ENCODE peak calls at places on chromosomes 11 and 22, in eight cellular contexts. X is kidney, Q is heart right ventricle, S is Panc1, R is tibial artery, M is stomach, V is brain microvascular endothelial cell, O is fibroblast of lung. L is an unnamed sample. For H3K36me3, the result is how much of the 10 kb centered on the place peaks cover.

GRCh38 chr22:23110922-23111527 is 30.8 kb downstream of the RSPH14 start:
- DNase-seq in X (no peak), Q (no peak), S (no peak), R (no peak), M (no peak), V (no peak), O (no peak), L (no peak)

GRCh38 chr22:17400305-17400704 is 31.0 kb downstream of the CECR2 start:
- DNase-seq in X (no peak), Q (no peak), S (no peak), R (no peak), M (no peak), V (no peak), O (no peak), L (no peak)

GRCh38 chr22:49983148-49984042 is 22.8 kb downstream of the PIM3 start:
- DNase-seq in X (peak), Q (no peak), S (no peak), R (peak), M (no peak), V (no peak), O (no peak), L (peak)

GRCh38 chr11:496834-497564 is 10.0 kb downstream of the RNH1 start:
- DNase-seq in X (no peak), Q (no peak), S (no peak), R (no peak), M (no peak), V (no peak), O (no peak), L (no peak)

GRCh38 chr22:28891156-28891733 is 7.9 kb downstream of the ZNRF3 start:
- DNase-seq in X (no peak), Q (no peak), S (no peak), R (peak), M (no peak), V (no peak), O (no peak), L (no peak)

GRCh38 chr11:131675489-131675888 is 305.1 kb downstream of the NTM start:
- DNase-seq in X (no peak), Q (no peak), S (no peak), R (peak), M (no peak), V (peak), O (no peak), L (no peak)

GRCh38 chr11:79896258-79896657 is 455.4 kb upstream of the TENM4 start:
- DNase-seq in X (no peak), Q (no peak), S (no peak), R (no peak), M (no peak), V (no peak), O (peak), L (no peak)

GRCh38 chr11:132022718-132023117 is 652.3 kb downstream of the NTM start:
- DNase-seq in X (no peak), Q (no peak), S (no peak), R (no peak), M (no peak), V (no peak), O (peak), L (no peak)

GRCh38 chr22:35805466-35805865 is 87.8 kb downstream of the APOL5 start:
- DNase-seq in X (no peak), Q (no peak), S (no peak), R (no peak), M (no peak), V (no peak), O (peak), L (no peak)

GRCh38 chr11:73323464-73323863 is 15.4 kb downstream of the ARHGEF17 start:
- DNase-seq in X (peak), Q (peak), S (no peak), R (peak), M (peak), V (peak), O (peak), L (peak)

GRCh38 chr11:15378941-15379340 is 264.2 kb downstream of the INSC start:
- DNase-seq in X (no peak), Q (no peak), S (no peak), R (no peak), M (no peak), V (no peak), O (no peak), L (no peak)

GRCh38 chr11:83206771-83207413 is 13.4 kb downstream of the ANKRD42 start:
- DNase-seq in X (no peak), Q (no peak), S (no peak), R (no peak), M (no peak), V (no peak), O (no peak), L (no peak)

GRCh38 chr11:70473873-70474690 is 75.8 kb downstream of the CTTN start:
- DNase-seq in X (peak), Q (no peak), S (no peak), R (no peak), M (no peak), V (no peak), O (no peak), L (no peak)

GRCh38 chr11:62713343-62713742 is 5.9 kb downstream of the GNG3 start:
- DNase-seq in X (no peak), Q (no peak), S (no peak), R (peak), M (peak), V (no peak), O (no peak), L (no peak)

GRCh38 chr11:78961186-78961782 is 386.6 kb upstream of the NARS2 start:
- DNase-seq in X (no peak), Q (peak), S (no peak), R (no peak), M (peak), V (no peak), O (peak), L (no peak)

GRCh38 chr22:35630387-35630793 is 13.3 kb upstream of the MB start:
- DNase-seq in X (peak), Q (no peak), S (no peak), R (no peak), M (no peak), V (peak), O (peak), L (no peak)

GRCh38 chr22:27173530-27173929 is 516.1 kb downstream of the MIAT start:
- DNase-seq in X (no peak), Q (no peak), S (no peak), R (no peak), M (no peak), V (no peak), O (no peak), L (no peak)

GRCh38 chr11:70655816-70656215 is 257.5 kb downstream of the CTTN start:
- DNase-seq in X (no peak), Q (no peak), S (no peak), R (no peak), M (no peak), V (no peak), O (no peak), L (no peak)

GRCh38 chr11:71112990-71113389 is 139.4 kb downstream of the SHANK2 start:
- DNase-seq in X (peak), Q (no peak), S (no peak), R (no peak), M (no peak), V (no peak), O (no peak), L (no peak)

GRCh38 chr11:42170601-42171000 is 711.1 kb upstream of the LRRC4C start:
- DNase-seq in X (no peak), Q (no peak), S (no peak), R (no peak), M (no peak), V (no peak), O (peak), L (no peak)

GRCh38 chr11:61797263-61797944 is 4.7 kb downstream of the FEN1 start:
- DNase-seq in X (no peak), Q (peak), S (peak), R (peak), M (peak), V (peak), O (peak), L (peak)

GRCh38 chr11:64297722-64298358 is 2.3 kb upstream of the CATSPERZ start:
- DNase-seq in X (peak), Q (no peak), S (no peak), R (no peak), M (no peak), V (no peak), O (no peak), L (no peak)

GRCh38 chr11:62336949-62337681 is at the start of gene ASRGL1:
- DNase-seq in X (peak), Q (peak), S (no peak), R (peak), M (peak), V (peak), O (peak), L (peak)

GRCh38 chr11:127993788-127994187 is 593.6 kb downstream of the ETS1 start:
- DNase-seq in X (no peak), Q (no peak), S (no peak), R (no peak), M (no peak), V (no peak), O (no peak), L (no peak)

GRCh38 chr11:34149786-34150185 is 44.4 kb downstream of the NAT10 start:
- DNase-seq in X (peak), Q (no peak), S (no peak), R (no peak), M (no peak), V (no peak), O (peak), L (no peak)

GRCh38 chr11:17954395-17955252 is 58.2 kb downstream of the SERGEF start:
- DNase-seq in X (no peak), Q (peak), S (no peak), R (no peak), M (no peak), V (no peak), O (no peak), L (no peak)

GRCh38 chr11:93518081-93518480 is 25.1 kb downstream of the SMCO4 start:
- DNase-seq in X (no peak), Q (no peak), S (no peak), R (no peak), M (no peak), V (no peak), O (no peak), L (no peak)

GRCh38 chr11:72223615-72224586 is 666 bp upstream of the INPPL1 start:
- DNase-seq in X (peak), Q (peak), S (no peak), R (peak), M (peak), V (no peak), O (peak), L (peak)

GRCh38 chr11:93541884-93542752 is 1.1 kb downstream of the SMCO4 start:
- DNase-seq in X (peak), Q (peak), S (peak), R (peak), M (peak), V (peak), O (peak), L (peak)

GRCh38 chr11:93935826-93936225 is 85.3 kb upstream of the HEPHL1 start:
- DNase-seq in X (no peak), Q (no peak), S (no peak), R (no peak), M (no peak), V (no peak), O (no peak), L (no peak)

GRCh38 chr11:116108161-116108560 is 603.9 kb upstream of the CADM1 start:
- DNase-seq in X (no peak), Q (no peak), S (no peak), R (no peak), M (no peak), V (no peak), O (no peak), L (no peak)

GRCh38 chr11:134908583-134908982 is 496.5 kb upstream of the B3GAT1 start:
- DNase-seq in X (no peak), Q (no peak), S (no peak), R (no peak), M (no peak), V (no peak), O (no peak), L (no peak)

GRCh38 chr22:31526275-31526674 is 29.9 kb downstream of the SFI1 start:
- DNase-seq in X (no peak), Q (no peak), S (no peak), R (no peak), M (no peak), V (no peak), O (no peak), L (no peak)

GRCh38 chr11:96964661-96965060 is 574.8 kb downstream of the JRKL start:
- DNase-seq in X (no peak), Q (no peak), S (no peak), R (no peak), M (no peak), V (no peak), O (no peak), L (no peak)

DNA sequence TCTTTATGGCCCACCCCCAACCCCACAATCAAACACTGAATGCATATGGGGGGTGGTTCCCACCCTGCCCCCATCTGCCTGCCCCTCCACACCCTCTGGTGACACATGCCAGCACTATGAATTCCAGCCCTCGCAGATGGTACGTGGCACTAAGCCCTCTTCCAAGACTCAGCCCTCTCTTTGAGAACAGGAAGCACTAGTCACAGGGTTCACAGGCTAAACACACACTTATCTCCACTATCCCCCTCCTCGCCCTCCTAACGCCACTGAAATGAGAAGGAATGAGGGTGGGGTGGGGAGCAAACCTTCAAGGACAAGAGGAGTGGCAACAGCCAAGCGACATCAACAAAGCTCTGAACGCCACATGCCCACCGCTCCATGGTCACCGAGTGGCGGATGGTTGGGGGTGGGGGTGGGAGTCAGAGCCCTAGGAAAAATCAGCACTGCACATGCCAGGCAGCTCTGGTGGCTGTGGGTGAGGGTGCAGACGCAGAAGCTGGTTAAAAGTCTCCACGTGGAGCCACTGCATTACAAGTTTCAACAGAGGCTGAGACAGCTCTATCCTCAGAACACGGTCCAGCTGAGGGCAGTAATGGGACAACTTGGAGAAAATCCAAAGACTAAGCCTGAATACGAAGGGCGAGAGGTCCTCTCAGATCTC is 33.6 kb downstream of the TMEM184B start:
- DNase-seq in X (no peak), Q (no peak), S (no peak), R (peak), M (no peak), V (peak), O (peak), L (no peak)
- TF ChIP-seq CTCF in X (peak), Q (peak), S (no peak), R (peak), M (no peak), V (peak), O (peak), L (peak)

DNA sequence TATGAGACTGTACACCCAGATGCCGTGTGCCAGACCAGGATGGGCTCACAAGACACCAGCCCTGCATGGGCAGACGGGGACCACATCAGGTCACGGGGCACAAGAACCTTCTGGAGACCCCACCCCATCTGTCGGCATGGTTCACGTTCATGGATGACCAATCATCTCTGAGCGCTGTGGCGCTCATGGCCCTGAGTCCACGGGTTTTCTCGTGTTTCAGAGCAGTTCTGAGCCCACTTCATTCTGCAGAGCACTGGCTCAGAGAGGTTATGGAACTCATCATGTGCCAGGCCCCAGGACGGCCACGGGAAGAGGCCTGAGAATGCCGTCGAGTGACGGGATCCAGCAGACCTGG is 63.0 kb upstream of the PPARA start:
- DNase-seq in X (no peak), Q (no peak), S (no peak), R (no peak), M (no peak), V (no peak), O (no peak), L (no peak)
- H3K4me3 ChIP-seq in X (no peak), Q (no peak), S (peak), R (peak), M (peak), V (no peak), O (peak), L (peak)

DNA sequence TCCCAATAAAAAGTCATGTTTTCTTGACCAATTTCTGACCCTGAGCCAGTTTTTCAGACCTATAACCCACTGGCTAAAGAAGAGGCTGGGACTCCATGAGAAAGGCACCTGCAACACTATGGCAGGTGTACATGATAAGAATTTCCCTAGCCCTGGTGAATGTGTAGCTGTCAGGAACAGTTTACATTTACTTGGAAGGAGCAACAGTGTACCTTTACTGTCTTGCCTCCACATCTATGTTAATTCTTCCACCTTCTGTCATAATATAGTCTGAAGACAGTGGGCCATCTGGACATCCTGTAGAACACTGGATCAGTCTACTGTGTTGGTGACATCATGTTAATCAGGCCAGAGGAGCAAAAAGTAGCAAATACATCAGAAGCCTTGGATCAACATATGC is 72.1 kb upstream of the CD82 start:
- DNase-seq in X (no peak), Q (no peak), S (no peak), R (no peak), M (no peak), V (no peak), O (no peak), L (no peak)
- H3K36me3 ChIP-seq in X (under half), Q (under half), S (under half), R (under half), M (under half), V (under half), O (under half), L (under half)

DNA sequence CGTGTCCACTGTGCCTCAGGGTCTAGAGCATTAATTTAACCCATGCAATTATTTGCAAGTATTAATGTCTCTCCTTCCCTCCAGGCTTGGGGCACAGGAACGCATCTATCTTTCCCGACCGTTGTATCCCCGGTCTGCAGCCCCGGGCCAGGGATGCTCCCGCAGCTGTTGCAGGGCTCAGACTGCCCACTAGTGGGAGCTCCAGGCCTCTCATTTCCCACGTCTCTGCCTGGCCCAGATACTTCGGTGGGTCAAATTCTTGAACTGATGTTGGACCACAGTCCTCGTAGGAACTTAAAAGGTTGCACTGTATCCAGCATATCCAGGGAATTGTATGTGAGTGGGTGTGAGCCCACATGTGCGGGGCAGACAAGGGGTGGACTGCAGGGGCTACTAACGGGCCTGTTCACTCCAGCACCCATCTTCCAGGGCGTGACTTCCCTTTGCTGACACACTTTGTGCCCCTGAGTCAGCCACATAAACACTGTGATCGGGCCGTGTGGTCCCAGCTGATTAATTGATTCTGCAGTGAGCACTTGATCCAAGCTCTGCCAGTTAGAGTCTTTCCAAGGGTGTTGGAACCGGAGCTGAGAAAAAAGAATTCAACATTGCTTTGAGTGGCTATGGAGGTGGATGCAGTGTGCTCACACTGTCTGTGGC is 451.3 kb downstream of the TBC1D22A start:
- DNase-seq in X (no peak), Q (no peak), S (peak), R (peak), M (peak), V (no peak), O (peak), L (no peak)
- TF ChIP-seq CTCF in X (peak), Q (peak), S (peak), R (peak), M (peak), V (peak), O (peak), L (peak)

DNA sequence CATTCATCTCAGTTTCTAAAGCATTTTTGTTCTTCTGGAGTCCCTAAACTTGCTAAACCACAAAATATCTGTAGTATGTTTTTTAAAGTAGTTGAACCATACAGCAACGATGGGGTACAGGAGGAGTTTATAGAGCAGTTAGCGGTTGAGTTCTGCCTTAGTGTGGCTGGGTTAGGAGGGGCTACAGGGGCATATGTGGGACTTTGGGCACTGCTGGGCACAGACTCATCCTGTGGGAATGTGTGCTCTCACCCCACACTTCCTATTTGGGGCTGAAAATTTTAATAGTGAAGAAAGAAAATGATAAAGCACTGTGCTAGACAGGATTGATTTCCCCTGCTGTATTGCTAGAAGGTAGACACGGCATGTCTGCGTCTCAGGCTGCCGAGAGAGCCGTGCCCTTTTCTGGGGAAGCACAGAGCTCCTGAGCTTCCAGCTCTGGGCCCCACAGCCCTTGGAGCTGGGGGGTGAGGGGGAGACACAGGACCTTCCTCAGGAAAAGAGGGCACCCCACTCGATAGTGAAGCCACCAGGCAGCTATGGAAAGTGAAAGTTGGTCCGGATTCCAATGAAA is 81.3 kb upstream of the PPARA start:
- DNase-seq in X (peak), Q (no peak), S (no peak), R (peak), M (peak), V (no peak), O (peak), L (no peak)
- H3K4me3 ChIP-seq in X (peak), Q (peak), S (peak), R (peak), M (peak), V (peak), O (peak), L (peak)

GRCh38 chr22:30021881-30022619 is 58.2 kb upstream of the HORMAD2 start:
- DNase-seq in X (no peak), Q (peak), S (no peak), R (no peak), M (peak), V (no peak), O (no peak), L (peak)

GRCh38 chr22:30024231-30024630 is 56.0 kb upstream of the HORMAD2 start:
- DNase-seq in X (no peak), Q (no peak), S (no peak), R (no peak), M (no peak), V (no peak), O (no peak), L (no peak)

GRCh38 chr22:30020511-30020910 is 59.8 kb upstream of the HORMAD2 start:
- DNase-seq in X (no peak), Q (no peak), S (no peak), R (no peak), M (no peak), V (no peak), O (no peak), L (no peak)

GRCh38 chr22:30023099-30023498 is 57.2 kb upstream of the HORMAD2 start:
- DNase-seq in X (no peak), Q (no peak), S (no peak), R (no peak), M (no peak), V (no peak), O (no peak), L (no peak)

GRCh38 chr22:30021338-30021737 is 58.9 kb upstream of the HORMAD2 start:
- DNase-seq in X (no peak), Q (no peak), S (no peak), R (no peak), M (no peak), V (no peak), O (no peak), L (no peak)
- H3K36me3 ChIP-seq in X (half or more), Q (half or more), S (under half), R (half or more), M (half or more), V (half or more), O (under half), L (under half)

L was measured in heart left ventricle.